ENCODE peak calls at places on chromosomes 4 and X, in six cellular contexts. X is uterus; S is mammary epithelial cell; G is CD4-positive, alpha-beta memory T cell; P is CD8-positive, alpha-beta T cell; O is HL-60. M is an unnamed sample.

GRCh38 chrX:74593593-74593992 is 20.8 kb downstream of the RLIM start:
- DNase-seq in P (no peak), G (no peak), O (no peak), S (no peak), X (no peak), M (no peak)

GRCh38 chr4:150769845-150770244 is 187.9 kb downstream of the MAB21L2 start:
- DNase-seq in O (no peak), G (no peak), P (no peak), S (peak), X (no peak), M (no peak)

GRCh38 chrX:40062525-40063193 is 35.1 kb downstream of the BCOR start:
- DNase-seq in G (no peak), X (peak), O (no peak), S (peak), P (no peak), M (peak)

GRCh38 chrX:123336666-123337065 is 152.6 kb downstream of the GRIA3 start:
- DNase-seq in P (no peak), X (no peak), G (no peak), O (no peak), S (peak), M (no peak)

GRCh38 chr4:4225915-4226605 is 669 bp downstream of the OTOP1 start:
- DNase-seq in G (no peak), S (no peak), O (no peak), P (no peak), X (no peak), M (no peak)

GRCh38 chr4:179880756-179881155 is 2362.4 kb upstream of the TENM3 start:
- DNase-seq in O (no peak), S (no peak), G (no peak), X (no peak), P (no peak), M (no peak)

GRCh38 chrX:57453901-57454300 is 137.9 kb upstream of the ZXDB start:
- DNase-seq in O (peak), X (no peak), P (no peak), G (peak), S (peak), M (no peak)

GRCh38 chrX:44872319-44872816 is 620 bp upstream of the KDM6A start:
- DNase-seq in X (peak), S (peak), G (peak), P (no peak), O (peak), M (peak)

GRCh38 chr4:185276036-185276435 is 66.6 kb downstream of the SNX25 start:
- DNase-seq in S (peak), O (no peak), X (no peak), G (no peak), P (no peak), M (no peak)

GRCh38 chr4:47075919-47076318 is 44.6 kb downstream of the GABRB1 start:
- DNase-seq in P (no peak), O (no peak), X (no peak), S (no peak), G (no peak), M (no peak)

GRCh38 chr4:183118585-183118984 is 19.5 kb downstream of the WWC2 start:
- DNase-seq in P (no peak), O (no peak), X (no peak), S (peak), G (no peak), M (no peak)

GRCh38 chr4:125582302-125582701 is 267.5 kb downstream of the FAT4 start:
- DNase-seq in G (no peak), X (no peak), P (no peak), O (no peak), S (no peak), M (no peak)

GRCh38 chrX:76420237-76420636 is 7.3 kb upstream of the MAGEE1 start:
- DNase-seq in O (no peak), S (no peak), G (no peak), P (no peak), X (no peak), M (no peak)

GRCh38 chrX:10397349-10397748 is 223.0 kb downstream of the MID1 start:
- DNase-seq in S (no peak), O (peak), X (no peak), G (no peak), P (no peak), M (no peak)

GRCh38 chr4:126583509-126583908 is 1049.2 kb upstream of the INTU start:
- DNase-seq in G (no peak), X (no peak), P (no peak), O (peak), S (peak), M (no peak)

GRCh38 chr4:38951598-38951997 is 80.6 kb downstream of the TMEM156 start:
- DNase-seq in P (no peak), S (no peak), G (no peak), X (no peak), O (no peak), M (no peak)

GRCh38 chr4:155769092-155769491 is 10.3 kb downstream of the GUCY1B1 start:
- DNase-seq in S (no peak), O (no peak), X (no peak), G (no peak), P (no peak), M (no peak)

GRCh38 chr4:169202143-169202699 is 68.5 kb downstream of the SH3RF1 start:
- DNase-seq in G (no peak), X (no peak), P (no peak), S (no peak), O (no peak), M (no peak)

GRCh38 chrX:130728208-130728607 is 174.8 kb downstream of the ENOX2 start:
- DNase-seq in S (peak), X (no peak), O (no peak), P (no peak), G (no peak), M (no peak)

GRCh38 chr4:31674313-31674947 is 954.3 kb downstream of the PCDH7 start:
- DNase-seq in S (no peak), P (no peak), G (no peak), X (no peak), O (no peak), M (no peak)

GRCh38 chr4:182533948-182534347 is 290.7 kb downstream of the TENM3 start:
- DNase-seq in P (no peak), X (no peak), S (peak), O (no peak), G (no peak), M (no peak)

GRCh38 chrX:115503099-115503498 is 57.9 kb upstream of the PLS3 start:
- DNase-seq in X (no peak), P (no peak), O (no peak), S (no peak), G (no peak), M (no peak)

GRCh38 chr4:188534917-188535316 is 395.7 kb downstream of the TRIML1 start:
- DNase-seq in P (no peak), G (no peak), X (no peak), S (no peak), O (no peak), M (no peak)

GRCh38 chr4:177441061-177441802 is 1.0 kb downstream of the AGA start:
- DNase-seq in S (peak), O (peak), G (no peak), P (peak), X (no peak), M (no peak)

GRCh38 chr4:153198739-153199138 is 5.5 kb upstream of the TRIM2 start:
- DNase-seq in X (no peak), P (no peak), O (no peak), G (no peak), S (no peak), M (no peak)

GRCh38 chr4:89248879-89249281 is 58.7 kb downstream of the GPRIN3 start:
- DNase-seq in G (no peak), X (no peak), O (no peak), P (no peak), S (peak), M (no peak)

GRCh38 chr4:37068580-37068979 is 176.0 kb upstream of the NWD2 start:
- DNase-seq in S (no peak), O (no peak), G (no peak), P (no peak), X (no peak), M (no peak)

GRCh38 chrX:114906978-114907510 is 110.4 kb downstream of the IL13RA2 start:
- DNase-seq in G (no peak), X (no peak), O (no peak), P (no peak), S (no peak), M (no peak)

GRCh38 chrX:24391362-24391761 is 30.9 kb downstream of the SUPT20HL1 start:
- DNase-seq in G (no peak), X (no peak), S (no peak), P (no peak), O (no peak), M (no peak)

GRCh38 chr4:123785515-123785914 is 388.9 kb downstream of the SPRY1 start:
- DNase-seq in O (no peak), X (peak), G (no peak), S (peak), P (no peak), M (no peak)

GRCh38 chrX:154980330-154981115 is 42.0 kb downstream of the F8 start:
- DNase-seq in P (peak), X (peak), S (peak), G (peak), O (peak), M (peak)

GRCh38 chr4:161642708-161643107 is 521.1 kb downstream of the FSTL5 start:
- DNase-seq in P (no peak), O (no peak), X (no peak), S (no peak), G (no peak), M (no peak)

GRCh38 chr4:123250843-123251242 is 145.8 kb upstream of the SPRY1 start:
- DNase-seq in O (no peak), S (peak), X (peak), P (no peak), G (no peak), M (no peak)

GRCh38 chrX:5726246-5726645 is 502.4 kb downstream of the NLGN4X start:
- DNase-seq in X (no peak), O (no peak), S (peak), P (no peak), G (no peak), M (no peak)

GRCh38 chr4:106659386-106659785 is 290.8 kb upstream of the GIMD1 start:
- DNase-seq in S (peak), X (no peak), G (no peak), O (peak), P (no peak), M (no peak)

GRCh38 chr4:23871420-23871819 is 18.4 kb downstream of the PPARGC1A start:
- DNase-seq in G (no peak), P (no peak), O (no peak), S (no peak), X (no peak), M (no peak)
- H3K27ac ChIP-seq in G (no peak), P (no peak), O (no peak), S (no peak), X (no peak), M (no peak)

DNA sequence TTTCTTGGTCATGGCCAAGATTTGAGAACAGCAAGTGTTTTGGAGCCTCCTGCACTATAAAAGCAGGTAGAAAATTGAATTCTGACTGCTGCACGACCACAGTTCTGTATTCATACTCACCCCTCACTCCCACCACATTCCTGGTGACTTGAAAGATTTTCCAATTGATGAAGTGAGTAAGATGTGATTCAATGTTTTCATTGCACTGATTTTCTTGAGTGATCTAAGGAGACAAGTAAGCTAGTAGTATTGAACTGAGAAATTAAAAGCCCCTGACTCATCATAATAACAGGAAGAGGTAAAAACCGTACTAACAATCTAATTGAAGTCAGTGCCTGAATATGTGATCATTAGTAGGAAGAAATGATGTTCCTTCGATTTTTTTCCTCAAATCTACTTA is 6.1 kb upstream of the SEC24D start:
- DNase-seq in X (no peak), S (peak), O (no peak), P (no peak), G (no peak), M (no peak)
- H3K27ac ChIP-seq in X (no peak), S (no peak), O (no peak), P (no peak), G (no peak), M (no peak)

DNA sequence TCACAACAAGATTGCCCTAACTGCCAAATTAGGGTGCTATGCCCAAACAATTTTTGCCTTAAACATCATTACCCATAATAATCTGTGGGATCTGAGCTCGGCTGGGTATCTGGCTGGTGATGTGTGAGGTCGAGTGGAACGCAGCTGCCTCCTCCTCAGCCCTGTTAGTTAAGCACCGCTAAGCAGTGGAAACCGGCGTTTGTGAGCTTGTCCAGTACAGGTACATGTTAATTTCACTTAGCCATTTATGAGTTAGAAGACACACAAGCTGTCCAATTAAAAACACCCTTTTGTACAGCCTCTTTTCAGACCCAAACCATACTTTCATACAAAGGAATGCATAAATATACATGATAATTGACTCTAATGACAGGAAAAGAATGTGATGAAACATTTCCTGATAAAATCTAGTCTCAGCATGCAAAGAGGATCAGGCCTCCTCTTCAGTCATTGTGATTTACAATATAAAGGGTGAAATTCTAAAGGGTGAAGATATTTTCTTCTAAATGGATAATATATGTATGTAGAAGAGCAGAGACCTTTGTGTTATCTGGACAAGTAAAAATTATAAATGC is 163.6 kb upstream of the FAT1 start:
- DNase-seq in P (no peak), X (no peak), S (peak), O (no peak), G (no peak), M (no peak)
- H3K27ac ChIP-seq in P (no peak), X (no peak), S (peak), O (no peak), G (no peak), M (no peak)

GRCh38 chrX:118205421-118205820 is 88.8 kb upstream of the KLHL13 start:
- DNase-seq in S (no peak), G (no peak), X (no peak), P (no peak), O (no peak), M (no peak)

GRCh38 chrX:118199997-118200396 is 83.4 kb upstream of the KLHL13 start:
- DNase-seq in P (no peak), S (no peak), X (no peak), O (no peak), G (no peak), M (no peak)

GRCh38 chrX:118207831-118208453 is 91.3 kb upstream of the KLHL13 start:
- DNase-seq in S (no peak), P (no peak), G (no peak), X (no peak), O (no peak), M (no peak)

GRCh38 chrX:118208476-118208875 is 91.9 kb upstream of the KLHL13 start:
- DNase-seq in S (no peak), X (no peak), G (no peak), P (no peak), O (no peak), M (no peak)

GRCh38 chrX:118205996-118206395 is 89.4 kb upstream of the KLHL13 start:
- DNase-seq in G (no peak), P (no peak), O (no peak), X (no peak), S (no peak), M (no peak)
- H3K27ac ChIP-seq in G (no peak), P (no peak), O (no peak), X (no peak), S (no peak), M (no peak)